ENCODE peak calls at places on chromosomes 12 and 14, in eight cellular contexts. One of them, this sample, is unnamed.
A peak's percentile ranks its signal among the peaks of the same experiment; 100 is the strongest.

GRCh38 chr14:101466456-101467180 is 94.7 kb upstream of the DIO3 start:
- DNase-seq in suprapubic skin: peak; percentile 68
- DNase-seq in thyroid gland: no peak
- DNase-seq in A549: no peak
- DNase-seq in body of pancreas: no peak
- DNase-seq in endothelial cell of umbilical vein: no peak
- DNase-seq in uterus: no peak
- DNase-seq in transverse colon: no peak
- DNase-seq in this sample: no peak

GRCh38 chr12:100741084-100741711 is 53.4 kb upstream of the ANO4 start:
- DNase-seq in A549: peak; percentile 27
- DNase-seq in body of pancreas: no peak
- DNase-seq in thyroid gland: peak; percentile 9
- DNase-seq in suprapubic skin: no peak
- DNase-seq in uterus: no peak
- DNase-seq in endothelial cell of umbilical vein: peak; percentile 44
- DNase-seq in transverse colon: no peak
- DNase-seq in this sample: no peak

GRCh38 chr12:125773033-125773432 is 707.8 kb downstream of the AACS start:
- DNase-seq in body of pancreas: no peak
- DNase-seq in thyroid gland: no peak
- DNase-seq in A549: peak; percentile 18
- DNase-seq in transverse colon: no peak
- DNase-seq in endothelial cell of umbilical vein: no peak
- DNase-seq in suprapubic skin: no peak
- DNase-seq in uterus: no peak
- DNase-seq in this sample: no peak

GRCh38 chr12:109033239-109034196 is 12.7 kb upstream of the SVOP start:
- DNase-seq in endothelial cell of umbilical vein: no peak
- DNase-seq in uterus: no peak
- DNase-seq in suprapubic skin: no peak
- DNase-seq in body of pancreas: no peak
- DNase-seq in transverse colon: no peak
- DNase-seq in thyroid gland: no peak
- DNase-seq in A549: no peak
- DNase-seq in this sample: peak; percentile 47

GRCh38 chr12:24197517-24197916 is 248.0 kb upstream of the SOX5 start:
- DNase-seq in suprapubic skin: no peak
- DNase-seq in A549: no peak
- DNase-seq in thyroid gland: no peak
- DNase-seq in body of pancreas: no peak
- DNase-seq in transverse colon: no peak
- DNase-seq in endothelial cell of umbilical vein: peak; percentile 5
- DNase-seq in uterus: no peak
- DNase-seq in this sample: no peak

GRCh38 chr12:12506541-12506940 is 56.1 kb downstream of the DUSP16 start:
- DNase-seq in A549: no peak
- DNase-seq in body of pancreas: no peak
- DNase-seq in transverse colon: no peak
- DNase-seq in endothelial cell of umbilical vein: no peak
- DNase-seq in suprapubic skin: no peak
- DNase-seq in thyroid gland: no peak
- DNase-seq in uterus: no peak
- DNase-seq in this sample: no peak

GRCh38 chr12:14589169-14590004 is 21.7 kb upstream of the PLBD1 start:
- DNase-seq in body of pancreas: no peak
- DNase-seq in endothelial cell of umbilical vein: no peak
- DNase-seq in thyroid gland: no peak
- DNase-seq in suprapubic skin: no peak
- DNase-seq in A549: no peak
- DNase-seq in uterus: no peak
- DNase-seq in transverse colon: no peak
- DNase-seq in this sample: no peak

GRCh38 chr12:24596768-24597388 is 352.0 kb downstream of the BCAT1 start:
- DNase-seq in body of pancreas: no peak
- DNase-seq in transverse colon: no peak
- DNase-seq in uterus: no peak
- DNase-seq in suprapubic skin: no peak
- DNase-seq in endothelial cell of umbilical vein: peak; percentile 60
- DNase-seq in A549: peak; percentile 15
- DNase-seq in thyroid gland: no peak
- DNase-seq in this sample: no peak

GRCh38 chr12:47273191-47273626 is 193.4 kb upstream of the AMIGO2 start:
- DNase-seq in transverse colon: no peak
- DNase-seq in thyroid gland: no peak
- DNase-seq in uterus: no peak
- DNase-seq in endothelial cell of umbilical vein: peak; percentile 33
- DNase-seq in A549: no peak
- DNase-seq in body of pancreas: no peak
- DNase-seq in suprapubic skin: no peak
- DNase-seq in this sample: peak; percentile 29
- H3K27ac ChIP-seq in transverse colon: no peak overlapping the region
- H3K27ac ChIP-seq in thyroid gland: no peak overlapping the region
- H3K27ac ChIP-seq in uterus: no peak overlapping the region
- H3K27ac ChIP-seq in endothelial cell of umbilical vein: no peak overlapping the region
- H3K27ac ChIP-seq in A549: peak overlapping the region; percentile 91
- H3K27ac ChIP-seq in body of pancreas: no peak overlapping the region
- H3K27ac ChIP-seq in suprapubic skin: no peak overlapping the region
- H3K27ac ChIP-seq in this sample: no peak overlapping the region

GRCh38 chr14:23567186-23568020 is at the start of gene AP1G2:
- DNase-seq in suprapubic skin: peak; percentile 93
- DNase-seq in thyroid gland: peak; percentile 95
- DNase-seq in body of pancreas: peak; percentile 92
- DNase-seq in transverse colon: peak; percentile 96
- DNase-seq in uterus: peak; percentile 89
- DNase-seq in endothelial cell of umbilical vein: peak; percentile 49
- DNase-seq in A549: peak; percentile 84
- DNase-seq in this sample: peak; percentile 95
- TF ChIP-seq POLR2A in suprapubic skin: no peak
- TF ChIP-seq POLR2A in thyroid gland: no peak
- TF ChIP-seq POLR2A in body of pancreas: peak; percentile 92
- TF ChIP-seq POLR2A in transverse colon: peak; percentile 91
- TF ChIP-seq POLR2A in uterus: no peak
- TF ChIP-seq POLR2A in endothelial cell of umbilical vein: peak; percentile 75
- TF ChIP-seq POLR2A in A549: peak; percentile 92
- TF ChIP-seq POLR2A in this sample: no peak

GRCh38 chr12:54377797-54378515 is 6.6 kb downstream of the ZNF385A start:
- DNase-seq in transverse colon: no peak
- DNase-seq in suprapubic skin: no peak
- DNase-seq in A549: no peak
- DNase-seq in endothelial cell of umbilical vein: no peak
- DNase-seq in uterus: peak; percentile 17
- DNase-seq in thyroid gland: no peak
- DNase-seq in body of pancreas: no peak
- DNase-seq in this sample: no peak
- H3K27ac ChIP-seq in transverse colon: no peak overlapping the region
- H3K27ac ChIP-seq in suprapubic skin: peak overlapping the region; percentile 66
- H3K27ac ChIP-seq in A549: peak overlapping the region; percentile 96
- H3K27ac ChIP-seq in endothelial cell of umbilical vein: no peak overlapping the region
- H3K27ac ChIP-seq in uterus: no peak overlapping the region
- H3K27ac ChIP-seq in thyroid gland: peak overlapping the region; percentile 26
- H3K27ac ChIP-seq in body of pancreas: no peak overlapping the region
- H3K27ac ChIP-seq in this sample: peak overlapping the region; percentile 86

GRCh38 chr12:95205016-95205415 is 12.3 kb downstream of the FGD6 start:
- DNase-seq in transverse colon: no peak
- DNase-seq in endothelial cell of umbilical vein: no peak
- DNase-seq in body of pancreas: no peak
- DNase-seq in suprapubic skin: no peak
- DNase-seq in thyroid gland: no peak
- DNase-seq in A549: no peak
- DNase-seq in uterus: no peak
- DNase-seq in this sample: no peak

GRCh38 chr12:95205685-95206084 is 11.6 kb downstream of the FGD6 start:
- DNase-seq in A549: peak; percentile 40
- DNase-seq in thyroid gland: peak; percentile 68
- DNase-seq in body of pancreas: peak; percentile 23
- DNase-seq in uterus: peak; percentile 55
- DNase-seq in suprapubic skin: no peak
- DNase-seq in endothelial cell of umbilical vein: peak; percentile 84
- DNase-seq in transverse colon: no peak
- DNase-seq in this sample: no peak

GRCh38 chr12:95203477-95203843 is 13.8 kb downstream of the FGD6 start:
- DNase-seq in endothelial cell of umbilical vein: no peak
- DNase-seq in A549: no peak
- DNase-seq in body of pancreas: no peak
- DNase-seq in thyroid gland: no peak
- DNase-seq in uterus: no peak
- DNase-seq in transverse colon: no peak
- DNase-seq in suprapubic skin: no peak
- DNase-seq in this sample: no peak

GRCh38 chr12:95202691-95203476 is 14.4 kb downstream of the FGD6 start:
- DNase-seq in uterus: no peak
- DNase-seq in body of pancreas: no peak
- DNase-seq in transverse colon: no peak
- DNase-seq in suprapubic skin: no peak
- DNase-seq in endothelial cell of umbilical vein: peak; percentile 65
- DNase-seq in thyroid gland: no peak
- DNase-seq in A549: no peak
- DNase-seq in this sample: no peak

DNA sequence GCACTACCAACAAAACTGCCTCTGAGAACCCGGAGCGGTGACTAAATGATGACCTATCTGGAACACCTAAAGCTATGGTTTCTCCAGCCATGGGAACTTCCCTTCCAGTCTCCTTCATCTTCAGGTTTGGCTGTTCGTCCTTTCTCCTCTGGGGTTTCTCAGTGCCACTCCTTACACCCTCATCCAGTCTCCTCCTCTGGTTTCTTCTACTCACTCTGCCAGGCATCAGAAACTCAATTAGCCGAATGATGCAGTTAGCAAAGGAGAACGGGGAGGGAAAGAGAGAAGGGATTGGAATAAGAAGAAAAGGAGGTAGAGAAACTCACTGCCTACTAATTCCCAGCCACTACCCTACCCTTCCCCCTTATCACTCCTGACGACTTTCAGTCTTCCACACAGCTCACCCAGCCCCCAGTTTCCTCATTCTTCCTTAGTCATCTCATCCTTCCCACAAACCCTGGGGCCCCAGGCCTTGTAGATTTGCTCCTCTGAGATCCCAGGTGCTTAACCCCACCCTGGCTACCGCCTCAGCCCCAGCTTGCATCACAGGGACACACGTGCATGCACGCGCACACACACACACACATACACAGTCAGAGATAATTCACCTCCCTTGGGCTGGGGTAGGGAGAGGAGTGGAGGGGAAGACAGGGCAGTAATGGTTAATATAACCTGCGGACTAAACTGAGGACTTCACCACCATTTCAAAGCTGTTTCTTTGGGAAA is 13.0 kb downstream of the FGD6 start:
- DNase-seq in transverse colon: peak; percentile 55
- DNase-seq in body of pancreas: peak; percentile 22
- DNase-seq in A549: peak; percentile 92
- DNase-seq in thyroid gland: peak; percentile 42
- DNase-seq in uterus: peak; percentile 37
- DNase-seq in suprapubic skin: no peak
- DNase-seq in endothelial cell of umbilical vein: peak; percentile 85
- DNase-seq in this sample: no peak
- TF ChIP-seq POLR2A in transverse colon: no peak
- TF ChIP-seq POLR2A in body of pancreas: no peak
- TF ChIP-seq POLR2A in A549: no peak
- TF ChIP-seq POLR2A in thyroid gland: no peak
- TF ChIP-seq POLR2A in uterus: no peak
- TF ChIP-seq POLR2A in suprapubic skin: no peak
- TF ChIP-seq POLR2A in endothelial cell of umbilical vein: no peak
- TF ChIP-seq POLR2A in this sample: no peak

DNA sequence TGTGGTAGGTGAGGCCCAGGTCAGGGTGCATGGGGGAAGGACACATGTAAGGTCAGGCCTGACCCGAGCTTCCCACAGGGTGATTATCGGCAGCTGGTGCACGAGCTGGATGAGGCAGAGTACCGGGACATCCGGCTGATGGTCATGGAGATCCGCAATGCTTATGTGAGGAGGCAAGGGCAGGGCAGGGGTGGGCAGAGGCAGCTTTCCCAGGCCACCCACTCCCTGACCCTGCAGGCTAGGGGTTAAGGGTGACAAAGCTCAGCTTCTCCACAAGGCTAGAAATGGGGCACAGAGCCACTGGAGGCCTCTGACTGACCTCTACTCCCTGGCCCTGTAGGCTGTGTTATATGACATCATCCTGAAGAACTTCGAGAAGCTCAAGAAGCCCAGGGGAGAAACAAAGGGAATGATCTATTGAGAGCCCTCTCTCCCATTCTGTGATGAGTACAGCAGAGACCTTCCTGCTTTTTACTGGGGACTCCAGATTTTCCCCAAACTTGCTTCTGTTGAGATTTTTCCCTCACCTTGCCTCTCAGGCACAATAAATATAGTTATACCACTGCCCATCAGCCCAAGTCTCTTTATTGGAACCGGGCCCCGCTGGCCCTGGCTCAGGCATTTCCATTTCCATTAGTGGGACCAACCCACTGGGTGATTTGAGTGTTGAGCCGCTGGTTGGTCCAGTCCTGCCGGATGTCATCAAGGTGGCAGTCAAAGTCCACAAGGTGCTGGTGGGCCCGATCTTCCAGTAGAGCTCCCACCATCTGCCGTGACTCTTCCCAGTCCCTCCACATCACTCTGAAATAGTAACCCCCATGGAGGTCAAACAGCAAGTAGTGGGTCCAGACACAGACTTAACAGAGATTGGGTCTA is 2.6 kb downstream of the PSME1 start:
- DNase-seq in A549: no peak
- DNase-seq in transverse colon: no peak
- DNase-seq in suprapubic skin: no peak
- DNase-seq in thyroid gland: no peak
- DNase-seq in uterus: no peak
- DNase-seq in body of pancreas: no peak
- DNase-seq in endothelial cell of umbilical vein: no peak
- DNase-seq in this sample: no peak
- H3K27ac ChIP-seq in A549: no peak overlapping the region
- H3K27ac ChIP-seq in transverse colon: no peak overlapping the region
- H3K27ac ChIP-seq in suprapubic skin: no peak overlapping the region
- H3K27ac ChIP-seq in thyroid gland: no peak overlapping the region
- H3K27ac ChIP-seq in uterus: no peak overlapping the region
- H3K27ac ChIP-seq in body of pancreas: peak overlapping the region; percentile 12
- H3K27ac ChIP-seq in endothelial cell of umbilical vein: no peak overlapping the region
- H3K27ac ChIP-seq in this sample: peak overlapping the region; percentile 92

GRCh38 chr12:47773062-47773857 is at the start of gene SLC48A1:
- DNase-seq in body of pancreas: peak; percentile 84
- DNase-seq in transverse colon: peak; percentile 82
- DNase-seq in suprapubic skin: no peak
- DNase-seq in endothelial cell of umbilical vein: peak; percentile 54
- DNase-seq in A549: peak; percentile 92
- DNase-seq in uterus: peak; percentile 58
- DNase-seq in thyroid gland: peak; percentile 77
- DNase-seq in this sample: no peak
- TF ChIP-seq POLR2A in body of pancreas: peak; percentile 70
- TF ChIP-seq POLR2A in transverse colon: peak; percentile 44
- TF ChIP-seq POLR2A in suprapubic skin: no peak
- TF ChIP-seq POLR2A in endothelial cell of umbilical vein: peak; percentile 53
- TF ChIP-seq POLR2A in A549: peak; percentile 82
- TF ChIP-seq POLR2A in uterus: no peak
- TF ChIP-seq POLR2A in thyroid gland: no peak
- TF ChIP-seq POLR2A in this sample: peak; percentile 15